ENCODE peak calls at places on chromosomes 4 and X, in five cellular contexts. One of them, this sample, is unnamed.
A peak's percentile ranks its signal among the peaks of the same experiment; 100 is the strongest.

GRCh38 chr4:165865995-165866650 is 6.9 kb upstream of the TLL1 start:
- DNase-seq in psoas muscle: no peak
- DNase-seq in cardiac muscle cell: no peak
- DNase-seq in A549: no peak
- DNase-seq in ovary: no peak
- DNase-seq in this sample: peak; percentile 51

GRCh38 chrX:54509401-54509800 is 13.4 kb upstream of the FGD1 start:
- DNase-seq in psoas muscle: no peak
- DNase-seq in cardiac muscle cell: no peak
- DNase-seq in A549: no peak
- DNase-seq in ovary: no peak
- DNase-seq in this sample: no peak

GRCh38 chr4:143273170-143273917 is 63.3 kb upstream of the GAB1 start:
- DNase-seq in psoas muscle: no peak
- DNase-seq in cardiac muscle cell: no peak
- DNase-seq in A549: no peak
- DNase-seq in ovary: no peak
- DNase-seq in this sample: no peak

GRCh38 chr4:110119880-110120279 is 78.5 kb downstream of the ELOVL6 start:
- DNase-seq in psoas muscle: no peak
- DNase-seq in cardiac muscle cell: no peak
- DNase-seq in A549: no peak
- DNase-seq in ovary: no peak
- DNase-seq in this sample: no peak

GRCh38 chrX:40166582-40166981 is 68.8 kb upstream of the BCOR start:
- DNase-seq in psoas muscle: peak; percentile 56
- DNase-seq in cardiac muscle cell: no peak
- DNase-seq in A549: no peak
- DNase-seq in ovary: no peak
- DNase-seq in this sample: no peak

GRCh38 chr4:187227907-187228699 is 504.4 kb upstream of the FAT1 start:
- DNase-seq in psoas muscle: no peak
- DNase-seq in cardiac muscle cell: no peak
- DNase-seq in A549: no peak
- DNase-seq in ovary: no peak
- DNase-seq in this sample: no peak

GRCh38 chr4:15744016-15744415 is 34.1 kb upstream of the CD38 start:
- DNase-seq in psoas muscle: no peak
- DNase-seq in cardiac muscle cell: no peak
- DNase-seq in A549: no peak
- DNase-seq in ovary: no peak
- DNase-seq in this sample: no peak

GRCh38 chrX:39850630-39851152 is 247.1 kb downstream of the BCOR start:
- DNase-seq in psoas muscle: no peak
- DNase-seq in cardiac muscle cell: no peak
- DNase-seq in A549: no peak
- DNase-seq in ovary: no peak
- DNase-seq in this sample: no peak

GRCh38 chr4:120733054-120733453 is 189.5 kb downstream of the PRDM5 start:
- DNase-seq in psoas muscle: no peak
- DNase-seq in cardiac muscle cell: no peak
- DNase-seq in A549: no peak
- DNase-seq in ovary: no peak
- DNase-seq in this sample: no peak

GRCh38 chrX:40012800-40013682 is 84.7 kb downstream of the BCOR start:
- DNase-seq in psoas muscle: peak; percentile 85
- DNase-seq in cardiac muscle cell: peak; percentile 85
- DNase-seq in A549: peak; percentile 62
- DNase-seq in ovary: peak; percentile 75
- DNase-seq in this sample: peak; percentile 90

GRCh38 chr4:138512766-138513165 is 270.6 kb upstream of the SLC7A11 start:
- DNase-seq in psoas muscle: no peak
- DNase-seq in cardiac muscle cell: no peak
- DNase-seq in A549: no peak
- DNase-seq in ovary: no peak
- DNase-seq in this sample: no peak

GRCh38 chr4:993111-994029 is at the start of gene SLC26A1:
- DNase-seq in psoas muscle: no peak
- DNase-seq in cardiac muscle cell: no peak
- DNase-seq in A549: peak; percentile 51
- DNase-seq in ovary: peak; percentile 39
- DNase-seq in this sample: peak; percentile 92

GRCh38 chrX:129961180-129962083 is 21.0 kb upstream of the BCORL1 start:
- DNase-seq in psoas muscle: peak; percentile 76
- DNase-seq in cardiac muscle cell: peak; percentile 75
- DNase-seq in A549: peak; percentile 52
- DNase-seq in ovary: no peak
- DNase-seq in this sample: peak; percentile 85

GRCh38 chrX:107674480-107675364 is 46.4 kb downstream of the PRPS1 start:
- DNase-seq in psoas muscle: peak; percentile 82
- DNase-seq in cardiac muscle cell: no peak
- DNase-seq in A549: no peak
- DNase-seq in ovary: peak; percentile 53
- DNase-seq in this sample: peak; percentile 19
- H3K4me3 ChIP-seq in psoas muscle: no peak overlapping the region
- H3K4me3 ChIP-seq in cardiac muscle cell: no peak overlapping the region
- H3K4me3 ChIP-seq in A549: no peak overlapping the region
- H3K4me3 ChIP-seq in ovary: peak overlapping the region; percentile 63
- H3K4me3 ChIP-seq in this sample: no peak overlapping the region

GRCh38 chr4:124697441-124697840 is 15.1 kb downstream of the ANKRD50 start:
- DNase-seq in psoas muscle: no peak
- DNase-seq in cardiac muscle cell: no peak
- DNase-seq in A549: no peak
- DNase-seq in ovary: no peak
- DNase-seq in this sample: no peak

GRCh38 chr4:124705393-124705792 is 7.1 kb downstream of the ANKRD50 start:
- DNase-seq in psoas muscle: no peak
- DNase-seq in cardiac muscle cell: no peak
- DNase-seq in A549: no peak
- DNase-seq in ovary: no peak
- DNase-seq in this sample: no peak

GRCh38 chr4:124708517-124709300 is 3.8 kb downstream of the ANKRD50 start:
- DNase-seq in psoas muscle: no peak
- DNase-seq in cardiac muscle cell: no peak
- DNase-seq in A549: no peak
- DNase-seq in ovary: no peak
- DNase-seq in this sample: no peak

GRCh38 chr4:124703154-124703553 is 9.4 kb downstream of the ANKRD50 start:
- DNase-seq in psoas muscle: no peak
- DNase-seq in cardiac muscle cell: no peak
- DNase-seq in A549: no peak
- DNase-seq in ovary: no peak
- DNase-seq in this sample: no peak
- H3K4me1 ChIP-seq in psoas muscle: no peaks in the 10 kb centered on the region
- H3K4me1 ChIP-seq in cardiac muscle cell: peaks cover 16% of the 10 kb centered on the region
- H3K4me1 ChIP-seq in A549: peaks cover 5% of the 10 kb centered on the region
- H3K4me1 ChIP-seq in ovary: peaks cover 2% of the 10 kb centered on the region
- H3K4me1 ChIP-seq in this sample: no peaks in the 10 kb centered on the region

DNA sequence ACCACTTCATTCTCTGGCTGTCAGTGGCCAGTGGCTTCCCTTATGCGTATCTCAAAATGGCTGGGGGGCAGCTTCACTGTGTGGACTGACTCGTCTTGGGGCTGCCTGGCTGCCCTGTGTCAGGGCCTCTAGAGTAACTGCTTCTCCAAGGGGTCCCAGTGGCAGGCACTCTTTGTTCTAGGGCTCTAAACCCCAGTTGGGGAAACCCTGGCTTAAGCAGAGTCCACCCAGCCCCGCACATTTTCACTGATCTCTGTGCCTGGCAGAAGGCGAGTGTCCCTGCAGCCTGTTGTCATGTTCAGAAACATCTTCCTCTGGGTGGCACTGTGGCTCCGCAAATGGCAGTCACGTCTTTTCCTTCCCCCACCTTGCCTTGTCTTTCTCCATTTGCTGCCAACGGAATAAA is 59.7 kb downstream of the NBDY start:
- DNase-seq in psoas muscle: peak; percentile 86
- DNase-seq in cardiac muscle cell: no peak
- DNase-seq in A549: no peak
- DNase-seq in ovary: peak; percentile 70
- DNase-seq in this sample: no peak
- H3K4me3 ChIP-seq in psoas muscle: peak overlapping the region; percentile 45
- H3K4me3 ChIP-seq in cardiac muscle cell: no peak overlapping the region
- H3K4me3 ChIP-seq in A549: no peak overlapping the region
- H3K4me3 ChIP-seq in ovary: no peak overlapping the region
- H3K4me3 ChIP-seq in this sample: no peak overlapping the region

DNA sequence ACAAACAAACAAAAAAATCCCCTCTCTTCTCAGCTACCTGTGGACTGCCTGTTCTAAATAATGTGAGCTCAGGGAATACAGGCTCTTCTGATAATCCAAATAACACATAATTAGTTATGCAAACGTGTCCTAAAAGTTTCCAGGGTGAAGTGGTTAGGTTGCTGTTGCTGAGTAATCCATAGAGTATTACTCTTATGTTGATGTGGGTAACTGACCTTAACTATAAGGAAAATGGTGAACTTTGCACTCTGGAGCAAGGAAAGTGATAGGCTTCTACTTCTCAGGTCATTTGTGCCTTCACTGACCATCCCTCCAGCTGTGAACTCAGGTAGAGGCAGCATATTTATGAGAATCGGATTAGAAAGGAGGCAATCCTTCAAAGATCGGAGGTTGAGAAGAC is 19.9 kb downstream of the MSN start:
- DNase-seq in psoas muscle: no peak
- DNase-seq in cardiac muscle cell: no peak
- DNase-seq in A549: no peak
- DNase-seq in ovary: no peak
- DNase-seq in this sample: no peak
- H3K4me1 ChIP-seq in psoas muscle: peaks cover 42% of the 10 kb centered on the region
- H3K4me1 ChIP-seq in cardiac muscle cell: no peaks in the 10 kb centered on the region
- H3K4me1 ChIP-seq in A549: peaks cover 63% of the 10 kb centered on the region
- H3K4me1 ChIP-seq in ovary: no peaks in the 10 kb centered on the region
- H3K4me1 ChIP-seq in this sample: peaks cover 13% of the 10 kb centered on the region

GRCh38 chrX:133983243-133983973 is 2.0 kb downstream of the GPC3 start:
- DNase-seq in psoas muscle: no peak
- DNase-seq in cardiac muscle cell: no peak
- DNase-seq in A549: no peak
- DNase-seq in ovary: no peak
- DNase-seq in this sample: no peak
- H3K4me3 ChIP-seq in psoas muscle: no peak overlapping the region
- H3K4me3 ChIP-seq in cardiac muscle cell: peak overlapping the region; percentile 45
- H3K4me3 ChIP-seq in A549: no peak overlapping the region
- H3K4me3 ChIP-seq in ovary: no peak overlapping the region
- H3K4me3 ChIP-seq in this sample: no peak overlapping the region

DNA sequence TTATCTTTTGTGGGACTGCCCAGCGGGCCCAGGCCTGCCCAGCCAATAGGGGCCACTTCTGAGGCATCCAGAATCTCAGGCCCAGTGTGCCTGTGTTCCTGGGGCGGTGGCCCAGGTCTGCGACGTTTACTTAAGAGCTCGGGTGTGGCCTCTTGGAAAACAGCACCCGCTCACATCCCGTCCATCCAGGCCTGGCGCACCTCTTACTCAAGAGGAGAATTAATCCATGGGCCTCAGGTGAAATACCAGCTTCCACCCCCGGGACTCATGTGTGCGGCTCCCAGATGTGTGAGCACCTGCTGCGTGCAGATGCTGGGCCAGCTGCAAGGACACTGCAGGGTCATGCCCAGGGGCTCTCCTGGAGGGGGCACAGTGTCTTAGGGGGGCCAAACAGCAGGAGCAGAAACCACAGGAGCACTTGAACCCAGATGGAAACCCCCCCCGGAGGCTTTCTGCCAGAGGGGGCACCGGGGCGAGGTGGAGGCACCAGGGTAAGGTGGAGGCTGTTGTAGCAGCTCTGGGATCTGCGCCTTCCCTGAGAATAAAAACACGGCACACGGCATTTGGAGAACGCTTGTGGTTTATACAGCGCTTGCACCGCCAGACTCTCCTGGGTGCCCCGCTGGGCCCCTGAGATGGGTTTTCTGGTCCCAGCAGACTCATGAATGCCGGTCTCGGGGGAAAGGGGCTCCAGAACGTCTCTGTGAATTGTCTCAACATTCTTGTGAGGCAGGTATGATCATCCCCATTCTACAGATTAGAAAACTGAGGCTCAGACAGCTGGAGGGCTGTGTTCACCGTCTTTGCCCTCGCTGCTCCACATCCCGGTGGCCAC is 2.8 kb downstream of the PSAPL1 start:
- DNase-seq in psoas muscle: peak; percentile 42
- DNase-seq in cardiac muscle cell: no peak
- DNase-seq in A549: peak; percentile 24
- DNase-seq in ovary: peak; percentile 30
- DNase-seq in this sample: no peak
- H3K4me1 ChIP-seq in psoas muscle: no peaks in the 10 kb centered on the region
- H3K4me1 ChIP-seq in cardiac muscle cell: peaks cover 52% of the 10 kb centered on the region
- H3K4me1 ChIP-seq in A549: peaks cover 32% of the 10 kb centered on the region
- H3K4me1 ChIP-seq in ovary: peaks cover 10% of the 10 kb centered on the region
- H3K4me1 ChIP-seq in this sample: no peaks in the 10 kb centered on the region

GRCh38 chrX:120310861-120311631 is at the start of gene TMEM255A:
- DNase-seq in psoas muscle: no peak
- DNase-seq in cardiac muscle cell: peak; percentile 17
- DNase-seq in A549: peak; percentile 15
- DNase-seq in ovary: peak; percentile 69
- DNase-seq in this sample: no peak
- H3K4me3 ChIP-seq in psoas muscle: peak within 1 kb of the TSS; percentile 61
- H3K4me3 ChIP-seq in cardiac muscle cell: peak within 1 kb of the TSS; percentile 40
- H3K4me3 ChIP-seq in A549: peak within 1 kb of the TSS; percentile 32
- H3K4me3 ChIP-seq in ovary: peak within 1 kb of the TSS; percentile 44
- H3K4me3 ChIP-seq in this sample: no peak within 1 kb of the TSS

DNA sequence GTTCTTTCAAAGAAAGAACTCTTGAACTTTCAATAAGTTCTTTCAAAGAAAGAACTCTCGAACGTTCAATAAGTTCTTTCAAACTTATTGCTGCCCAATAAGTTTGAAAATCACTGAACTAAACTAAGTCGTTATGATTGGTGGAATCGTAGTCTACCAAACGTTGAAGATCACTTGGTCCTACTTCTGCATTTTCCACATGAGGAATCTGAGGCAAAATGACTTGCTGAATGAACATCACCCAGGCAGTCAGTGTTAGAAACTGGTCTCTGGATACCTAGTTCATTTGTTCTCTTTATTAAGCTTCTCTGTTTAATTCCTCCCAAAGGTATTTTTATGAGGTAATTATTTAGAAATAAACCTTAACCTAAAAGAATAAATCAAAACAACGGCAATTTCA is 7.1 kb upstream of the CNOT6L start:
- DNase-seq in psoas muscle: no peak
- DNase-seq in cardiac muscle cell: no peak
- DNase-seq in A549: no peak
- DNase-seq in ovary: no peak
- DNase-seq in this sample: no peak
- H3K4me1 ChIP-seq in psoas muscle: peaks cover 15% of the 10 kb centered on the region
- H3K4me1 ChIP-seq in cardiac muscle cell: no peaks in the 10 kb centered on the region
- H3K4me1 ChIP-seq in A549: peaks cover under 1% of the 10 kb centered on the region
- H3K4me1 ChIP-seq in ovary: no peaks in the 10 kb centered on the region
- H3K4me1 ChIP-seq in this sample: peaks cover 2% of the 10 kb centered on the region

GRCh38 chrX:65726708-65727107 is 59.3 kb downstream of the MSN start:
- DNase-seq in psoas muscle: no peak
- DNase-seq in cardiac muscle cell: no peak
- DNase-seq in A549: no peak
- DNase-seq in ovary: no peak
- DNase-seq in this sample: no peak
- H3K4me3 ChIP-seq in psoas muscle: no peak overlapping the region
- H3K4me3 ChIP-seq in cardiac muscle cell: no peak overlapping the region
- H3K4me3 ChIP-seq in A549: no peak overlapping the region
- H3K4me3 ChIP-seq in ovary: no peak overlapping the region
- H3K4me3 ChIP-seq in this sample: no peak overlapping the region

This sample was measured in small intestine.